ENCODE peak calls at places on chromosomes 2 and 18, in nine cellular contexts. One of them, this sample, is unnamed.

GRCh38 chr2:239819974-239820555 is 205.1 kb downstream of the NDUFA10 start:
- DNase-seq in astrocyte of the spinal cord: no peak
- DNase-seq in tibial artery: peak; percentile 62
- DNase-seq in GM13977: no peak
- DNase-seq in choroid plexus epithelial cell: peak; percentile 3
- DNase-seq in fibroblast of pulmonary artery: no peak
- DNase-seq in suprapubic skin: peak; percentile 46
- DNase-seq in DND-41: no peak
- DNase-seq in BE2C: no peak
- DNase-seq in this sample: no peak

GRCh38 chr2:16302431-16302830 is 362.1 kb downstream of the MYCN start:
- DNase-seq in astrocyte of the spinal cord: no peak
- DNase-seq in GM13977: no peak
- DNase-seq in fibroblast of pulmonary artery: no peak
- DNase-seq in choroid plexus epithelial cell: no peak
- DNase-seq in suprapubic skin: no peak
- DNase-seq in tibial artery: no peak
- DNase-seq in BE2C: peak; percentile 93
- DNase-seq in DND-41: no peak
- DNase-seq in this sample: no peak

GRCh38 chr2:135773917-135774316 is 32.3 kb downstream of the UBXN4 start:
- DNase-seq in GM13977: no peak
- DNase-seq in suprapubic skin: no peak
- DNase-seq in fibroblast of pulmonary artery: peak; percentile 60
- DNase-seq in choroid plexus epithelial cell: peak; percentile 58
- DNase-seq in DND-41: no peak
- DNase-seq in tibial artery: no peak
- DNase-seq in BE2C: no peak
- DNase-seq in astrocyte of the spinal cord: peak; percentile 55
- DNase-seq in this sample: no peak

GRCh38 chr2:165852394-165852793 is 58.3 kb upstream of the GALNT3 start:
- DNase-seq in tibial artery: no peak
- DNase-seq in suprapubic skin: no peak
- DNase-seq in choroid plexus epithelial cell: no peak
- DNase-seq in DND-41: no peak
- DNase-seq in BE2C: no peak
- DNase-seq in astrocyte of the spinal cord: no peak
- DNase-seq in GM13977: no peak
- DNase-seq in fibroblast of pulmonary artery: no peak
- DNase-seq in this sample: no peak

GRCh38 chr18:10401489-10401888 is 52.9 kb upstream of the APCDD1 start:
- DNase-seq in BE2C: no peak
- DNase-seq in tibial artery: no peak
- DNase-seq in choroid plexus epithelial cell: no peak
- DNase-seq in fibroblast of pulmonary artery: no peak
- DNase-seq in astrocyte of the spinal cord: no peak
- DNase-seq in suprapubic skin: no peak
- DNase-seq in DND-41: no peak
- DNase-seq in GM13977: no peak
- DNase-seq in this sample: peak; percentile 38

GRCh38 chr2:218026676-218027425 is 24.1 kb upstream of the TNS1 start:
- DNase-seq in DND-41: no peak
- DNase-seq in BE2C: peak; percentile 18
- DNase-seq in choroid plexus epithelial cell: no peak
- DNase-seq in fibroblast of pulmonary artery: no peak
- DNase-seq in tibial artery: peak; percentile 67
- DNase-seq in suprapubic skin: peak; percentile 64
- DNase-seq in GM13977: no peak
- DNase-seq in astrocyte of the spinal cord: no peak
- DNase-seq in this sample: no peak

GRCh38 chr2:229725716-229726346 is 11.5 kb upstream of the DNER start:
- DNase-seq in choroid plexus epithelial cell: peak; percentile 95
- DNase-seq in tibial artery: no peak
- DNase-seq in fibroblast of pulmonary artery: peak; percentile 75
- DNase-seq in astrocyte of the spinal cord: peak; percentile 89
- DNase-seq in DND-41: no peak
- DNase-seq in BE2C: no peak
- DNase-seq in suprapubic skin: no peak
- DNase-seq in GM13977: no peak
- DNase-seq in this sample: no peak

GRCh38 chr2:45190481-45190880 is 181.2 kb upstream of the SIX2 start:
- DNase-seq in GM13977: no peak
- DNase-seq in fibroblast of pulmonary artery: peak; percentile 56
- DNase-seq in DND-41: no peak
- DNase-seq in BE2C: no peak
- DNase-seq in choroid plexus epithelial cell: peak; percentile 60
- DNase-seq in tibial artery: no peak
- DNase-seq in suprapubic skin: no peak
- DNase-seq in astrocyte of the spinal cord: peak; percentile 60
- DNase-seq in this sample: no peak

GRCh38 chr2:178270338-178270737 is 76.0 kb downstream of the OSBPL6 start:
- DNase-seq in choroid plexus epithelial cell: no peak
- DNase-seq in fibroblast of pulmonary artery: no peak
- DNase-seq in tibial artery: no peak
- DNase-seq in BE2C: no peak
- DNase-seq in DND-41: no peak
- DNase-seq in GM13977: no peak
- DNase-seq in suprapubic skin: no peak
- DNase-seq in astrocyte of the spinal cord: no peak
- DNase-seq in this sample: no peak

DNA sequence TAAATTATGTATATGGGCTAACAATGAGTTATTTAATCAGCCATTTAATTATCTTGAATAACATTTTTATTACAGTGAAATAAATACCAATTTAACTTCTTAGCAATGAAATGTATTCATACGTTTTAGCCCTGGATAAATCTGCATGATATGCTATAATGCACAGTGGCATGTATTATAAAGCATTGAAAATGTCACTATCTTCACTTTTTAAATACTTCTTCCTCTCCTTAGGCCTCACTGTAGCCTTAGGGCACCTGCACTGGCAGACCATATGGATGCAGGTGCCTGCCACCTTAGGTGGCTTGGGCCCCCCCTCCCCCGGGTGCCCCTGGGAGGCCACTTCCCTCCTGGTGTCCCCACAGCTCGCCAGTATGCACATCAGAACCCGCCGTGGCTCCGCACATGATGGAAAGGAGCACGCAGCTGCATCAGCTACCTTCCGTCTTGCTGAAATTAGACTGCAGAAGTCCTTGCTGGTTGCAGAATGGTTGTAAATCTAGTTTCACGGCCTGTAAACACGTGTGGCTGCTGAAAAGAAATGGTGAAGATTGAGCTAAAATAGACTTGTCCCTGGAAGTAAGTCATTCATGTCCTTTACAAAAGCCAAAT is 56.7 kb downstream of the ADI1 start:
- DNase-seq in tibial artery: peak; percentile 56
- DNase-seq in GM13977: no peak
- DNase-seq in suprapubic skin: no peak
- DNase-seq in fibroblast of pulmonary artery: no peak
- DNase-seq in choroid plexus epithelial cell: no peak
- DNase-seq in astrocyte of the spinal cord: no peak
- DNase-seq in DND-41: no peak
- DNase-seq in BE2C: peak; percentile 5
- DNase-seq in this sample: no peak
- TF ChIP-seq CTCF in tibial artery: no peak
- TF ChIP-seq CTCF in GM13977: no peak
- TF ChIP-seq CTCF in suprapubic skin: no peak
- TF ChIP-seq CTCF in fibroblast of pulmonary artery: no peak
- TF ChIP-seq CTCF in choroid plexus epithelial cell: no peak
- TF ChIP-seq CTCF in astrocyte of the spinal cord: no peak
- TF ChIP-seq CTCF in DND-41: no peak
- TF ChIP-seq CTCF in BE2C: no peak
- TF ChIP-seq CTCF in this sample: peak; percentile 26

GRCh38 chr2:236289766-236290462 is 25.7 kb upstream of the ASB18 start:
- DNase-seq in astrocyte of the spinal cord: no peak
- DNase-seq in tibial artery: no peak
- DNase-seq in GM13977: no peak
- DNase-seq in suprapubic skin: no peak
- DNase-seq in fibroblast of pulmonary artery: no peak
- DNase-seq in choroid plexus epithelial cell: no peak
- DNase-seq in DND-41: no peak
- DNase-seq in BE2C: no peak
- DNase-seq in this sample: no peak
- TF ChIP-seq CTCF in astrocyte of the spinal cord: no peak
- TF ChIP-seq CTCF in tibial artery: no peak
- TF ChIP-seq CTCF in GM13977: no peak
- TF ChIP-seq CTCF in suprapubic skin: no peak
- TF ChIP-seq CTCF in fibroblast of pulmonary artery: no peak
- TF ChIP-seq CTCF in choroid plexus epithelial cell: no peak
- TF ChIP-seq CTCF in DND-41: no peak
- TF ChIP-seq CTCF in BE2C: no peak
- TF ChIP-seq CTCF in this sample: no peak

DNA sequence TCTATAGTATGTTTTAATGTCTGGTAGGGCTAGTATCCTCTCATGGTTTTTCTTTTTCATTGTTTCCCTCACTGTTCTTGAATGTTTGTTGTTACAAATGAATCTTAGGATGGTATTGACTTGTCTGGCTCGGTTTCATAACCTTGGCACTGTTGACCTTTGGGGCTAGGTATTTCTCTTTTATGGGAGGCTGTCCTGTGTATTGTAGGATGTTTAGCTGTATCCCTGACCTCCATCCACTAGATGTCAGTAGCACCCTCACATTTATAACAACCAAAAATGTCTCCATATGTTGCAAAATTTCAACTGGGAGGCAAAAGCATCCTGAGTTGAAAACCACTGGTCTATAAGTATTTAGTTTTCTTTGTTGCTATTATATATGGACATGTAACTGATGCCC is 7.0 kb upstream of the AOX1 start:
- DNase-seq in choroid plexus epithelial cell: peak; percentile 77
- DNase-seq in GM13977: no peak
- DNase-seq in astrocyte of the spinal cord: peak; percentile 36
- DNase-seq in fibroblast of pulmonary artery: peak; percentile 75
- DNase-seq in tibial artery: no peak
- DNase-seq in DND-41: no peak
- DNase-seq in suprapubic skin: no peak
- DNase-seq in BE2C: no peak
- DNase-seq in this sample: no peak
- TF ChIP-seq CTCF in choroid plexus epithelial cell: peak; percentile 67
- TF ChIP-seq CTCF in GM13977: peak; percentile 42
- TF ChIP-seq CTCF in astrocyte of the spinal cord: peak; percentile 47
- TF ChIP-seq CTCF in fibroblast of pulmonary artery: peak; percentile 69
- TF ChIP-seq CTCF in tibial artery: peak; percentile 48
- TF ChIP-seq CTCF in DND-41: peak; percentile 56
- TF ChIP-seq CTCF in suprapubic skin: peak; percentile 34
- TF ChIP-seq CTCF in BE2C: peak; percentile 63
- TF ChIP-seq CTCF in this sample: peak; percentile 27

GRCh38 chr2:215635788-215636139 is 199.9 kb upstream of the FN1 start:
- DNase-seq in suprapubic skin: no peak
- DNase-seq in choroid plexus epithelial cell: peak; percentile 79
- DNase-seq in fibroblast of pulmonary artery: peak; percentile 83
- DNase-seq in GM13977: no peak
- DNase-seq in BE2C: no peak
- DNase-seq in DND-41: no peak
- DNase-seq in astrocyte of the spinal cord: peak; percentile 59
- DNase-seq in tibial artery: no peak
- DNase-seq in this sample: no peak
- TF ChIP-seq CTCF in suprapubic skin: no peak
- TF ChIP-seq CTCF in choroid plexus epithelial cell: peak; percentile 69
- TF ChIP-seq CTCF in fibroblast of pulmonary artery: peak; percentile 51
- TF ChIP-seq CTCF in GM13977: no peak
- TF ChIP-seq CTCF in BE2C: peak; percentile 8
- TF ChIP-seq CTCF in DND-41: no peak
- TF ChIP-seq CTCF in astrocyte of the spinal cord: peak; percentile 48
- TF ChIP-seq CTCF in tibial artery: no peak
- TF ChIP-seq CTCF in this sample: no peak

DNA sequence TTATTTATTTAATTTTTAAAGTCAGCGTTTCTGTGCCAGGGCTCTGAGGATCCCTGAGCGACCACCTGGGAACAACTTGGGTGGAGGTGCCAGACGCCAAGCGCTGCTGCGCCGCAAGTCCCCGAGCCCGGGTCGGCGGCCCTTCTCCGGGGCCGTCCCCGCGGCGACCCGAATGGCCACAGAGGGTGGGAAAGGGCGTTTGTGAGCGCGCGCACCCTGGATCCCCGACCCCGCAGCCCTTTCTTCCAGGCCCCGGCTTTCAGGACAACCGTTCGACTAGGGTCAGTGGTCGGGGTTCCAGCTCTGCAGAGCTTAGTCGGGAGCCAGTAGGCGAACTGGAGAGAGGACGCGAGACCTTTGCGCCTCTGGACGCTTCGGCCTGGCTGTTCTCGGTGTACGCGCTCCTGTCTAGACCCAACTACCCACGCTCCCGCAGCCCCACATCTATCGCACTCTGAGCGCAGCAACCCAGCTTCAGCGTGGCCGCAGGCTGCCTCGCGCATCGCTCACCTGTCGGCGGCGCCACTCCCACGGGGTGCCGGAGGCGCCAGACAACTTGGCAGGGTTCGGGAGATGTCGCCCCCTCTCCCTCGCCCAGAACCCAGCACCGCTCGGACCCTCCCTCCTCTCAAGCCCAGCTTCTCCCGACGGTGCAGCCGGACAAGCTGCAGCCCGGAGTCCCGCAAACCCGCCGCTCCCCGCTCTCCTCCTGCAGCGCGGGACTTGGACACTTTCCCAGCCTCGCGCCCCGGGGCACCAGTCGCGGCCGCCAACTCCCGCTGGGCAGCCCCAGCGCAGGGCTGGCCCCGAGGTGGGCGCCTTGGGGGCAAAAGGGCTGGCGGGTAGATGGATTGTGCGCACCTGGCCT is 785 bp downstream of the LYPD1 start:
- DNase-seq in BE2C: no peak
- DNase-seq in GM13977: no peak
- DNase-seq in choroid plexus epithelial cell: no peak
- DNase-seq in fibroblast of pulmonary artery: peak; percentile 16
- DNase-seq in tibial artery: peak; percentile 59
- DNase-seq in DND-41: no peak
- DNase-seq in astrocyte of the spinal cord: peak; percentile 41
- DNase-seq in suprapubic skin: no peak
- DNase-seq in this sample: peak; percentile 56
- TF ChIP-seq CTCF in BE2C: no peak
- TF ChIP-seq CTCF in GM13977: no peak
- TF ChIP-seq CTCF in choroid plexus epithelial cell: no peak
- TF ChIP-seq CTCF in fibroblast of pulmonary artery: no peak
- TF ChIP-seq CTCF in tibial artery: no peak
- TF ChIP-seq CTCF in DND-41: no peak
- TF ChIP-seq CTCF in astrocyte of the spinal cord: no peak
- TF ChIP-seq CTCF in suprapubic skin: no peak
- TF ChIP-seq CTCF in this sample: no peak

DNA sequence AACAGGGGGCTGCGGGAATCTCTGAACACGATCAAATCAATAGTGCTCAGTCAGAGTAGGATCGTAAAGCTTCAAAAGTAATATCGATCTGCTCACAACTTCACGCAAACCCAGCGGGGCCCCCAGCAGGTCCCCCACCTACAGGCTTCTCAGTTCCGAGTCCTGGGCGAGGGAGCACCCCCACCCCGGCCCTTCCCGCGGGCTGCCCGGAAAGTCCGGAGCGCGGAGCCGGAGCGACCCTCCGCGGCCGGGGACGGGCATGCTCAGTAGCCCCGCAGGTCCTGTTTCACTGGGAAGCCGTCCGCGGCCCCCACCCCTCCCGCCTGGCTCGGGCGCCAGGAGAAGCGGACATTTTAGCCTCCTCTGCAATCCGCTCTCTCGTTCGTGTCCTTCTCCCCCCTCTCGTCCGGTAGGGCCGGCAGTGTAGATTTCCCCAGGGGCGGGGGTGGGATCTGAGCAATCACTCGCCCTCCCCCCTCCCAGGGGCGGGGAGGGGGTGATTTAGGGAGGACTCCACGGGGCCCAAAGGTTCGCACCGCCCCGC is 3.3 kb upstream of the SPRED2 start:
- DNase-seq in BE2C: peak; percentile 88
- DNase-seq in GM13977: peak; percentile 86
- DNase-seq in astrocyte of the spinal cord: peak; percentile 94
- DNase-seq in DND-41: peak; percentile 80
- DNase-seq in choroid plexus epithelial cell: peak; percentile 92
- DNase-seq in fibroblast of pulmonary artery: peak; percentile 87
- DNase-seq in suprapubic skin: peak; percentile 92
- DNase-seq in tibial artery: peak; percentile 94
- DNase-seq in this sample: peak; percentile 91
- TF ChIP-seq CTCF in BE2C: no peak
- TF ChIP-seq CTCF in GM13977: peak; percentile 22
- TF ChIP-seq CTCF in astrocyte of the spinal cord: no peak
- TF ChIP-seq CTCF in DND-41: peak; percentile 20
- TF ChIP-seq CTCF in choroid plexus epithelial cell: no peak
- TF ChIP-seq CTCF in fibroblast of pulmonary artery: no peak
- TF ChIP-seq CTCF in suprapubic skin: no peak
- TF ChIP-seq CTCF in tibial artery: no peak
- TF ChIP-seq CTCF in this sample: no peak